ENCODE peak calls at places on chromosomes 13 and 19, in six cellular contexts. W is cardiac fibroblast; C is Panc1; Z is neural crest cell; E is fibroblast of mammary gland; S is CD8-positive, alpha-beta T cell. J is an unnamed sample.

GRCh38 chr19:34254552-34255432 is at the start of gene GARRE1:
- DNase-seq in S (peak), W (peak), Z (peak), C (no peak), E (no peak), J (peak)

GRCh38 chr13:72004975-72005374 is 138.0 kb upstream of the DACH1 start:
- DNase-seq in E (peak), Z (no peak), S (no peak), W (peak), C (no peak), J (no peak)

GRCh38 chr13:84917252-84917878 is 881.9 kb downstream of the SLITRK6 start:
- DNase-seq in S (no peak), E (peak), C (no peak), W (peak), Z (no peak), J (peak)

GRCh38 chr13:28492527-28493367 is 2.2 kb downstream of the FLT1 start:
- DNase-seq in E (no peak), W (no peak), S (peak), C (no peak), Z (no peak), J (no peak)

GRCh38 chr13:34412295-34412694 is 529.8 kb upstream of the NBEA start:
- DNase-seq in E (no peak), W (no peak), C (no peak), S (no peak), Z (no peak), J (no peak)

GRCh38 chr19:16330368-16330801 is 5.8 kb downstream of the KLF2 start:
- DNase-seq in C (peak), Z (no peak), E (peak), W (peak), S (peak), J (peak)

GRCh38 chr13:74070065-74070464 is 64.1 kb downstream of the KLF12 start:
- DNase-seq in C (no peak), W (no peak), Z (no peak), S (no peak), E (no peak), J (no peak)

GRCh38 chr13:98447881-98448641 is 128.8 kb downstream of the STK24 start:
- DNase-seq in E (peak), W (peak), S (no peak), C (no peak), Z (peak), J (peak)

GRCh38 chr19:16447015-16447384 is 24.8 kb downstream of the EPS15L1 start:
- DNase-seq in W (peak), E (peak), Z (no peak), S (peak), C (no peak), J (peak)

GRCh38 chr13:49995535-49996165 is 1.2 kb upstream of the TRIM13 start:
- DNase-seq in W (peak), Z (no peak), C (no peak), S (no peak), E (peak), J (no peak)

GRCh38 chr13:32045963-32046785 is 14.6 kb downstream of the FRY start:
- DNase-seq in C (no peak), S (no peak), W (peak), Z (no peak), E (peak), J (no peak)

GRCh38 chr19:49746206-49746958 is 16.7 kb downstream of the TSKS start:
- DNase-seq in W (peak), C (no peak), S (no peak), Z (peak), E (peak), J (no peak)

GRCh38 chr19:4676955-4677731 is 7.0 kb upstream of the MYDGF start:
- DNase-seq in W (peak), Z (peak), E (peak), S (no peak), C (no peak), J (no peak)

GRCh38 chr13:44103721-44104490 is 224.2 kb downstream of the LACC1 start:
- DNase-seq in S (no peak), C (no peak), Z (no peak), W (no peak), E (no peak), J (no peak)

DNA sequence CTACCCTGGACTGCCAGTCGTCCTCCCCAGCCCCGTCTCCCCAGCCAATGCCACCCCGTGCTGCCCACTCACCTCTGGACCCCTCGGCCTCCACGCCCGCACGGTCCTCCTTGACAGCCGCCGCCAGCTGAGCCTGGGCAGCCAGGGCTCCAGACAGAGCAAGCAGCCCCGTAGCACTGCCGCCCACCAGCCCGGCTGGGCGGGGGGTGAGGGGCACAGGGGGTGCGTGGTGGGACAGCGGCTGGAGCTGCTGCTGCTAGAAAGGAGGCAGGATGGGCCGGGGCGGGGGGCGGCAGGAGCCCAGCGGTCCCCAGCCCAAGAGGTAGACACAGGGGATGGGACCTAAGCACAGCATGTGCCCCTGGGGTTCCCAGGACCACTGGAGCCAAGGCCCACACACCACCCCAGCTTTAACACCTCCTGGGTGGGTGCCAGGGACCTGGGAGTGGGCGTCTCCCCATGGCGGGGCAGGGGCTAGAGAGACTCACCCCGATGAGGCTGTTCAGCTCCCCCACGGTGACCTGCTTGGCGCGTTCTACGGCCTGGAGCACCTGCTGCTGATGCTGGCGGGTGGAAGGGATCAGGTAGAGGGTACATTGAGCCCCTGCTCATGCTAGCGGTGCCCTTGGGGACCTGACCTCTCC is 9.7 kb downstream of the TLE2 start:
- DNase-seq in C (no peak), Z (no peak), S (no peak), W (no peak), E (no peak), J (no peak)
- TF ChIP-seq CTCF in C (no peak), Z (no peak), S (no peak), W (no peak), E (no peak), J (no peak)

GRCh38 chr13:87998081-87998480 is 326.9 kb downstream of the SLITRK5 start:
- DNase-seq in Z (no peak), E (no peak), W (no peak), C (no peak), S (no peak), J (no peak)

GRCh38 chr13:87999791-88000190 is 328.6 kb downstream of the SLITRK5 start:
- DNase-seq in Z (no peak), W (no peak), E (peak), S (no peak), C (no peak), J (no peak)

GRCh38 chr13:87999141-87999765 is 328.1 kb downstream of the SLITRK5 start:
- DNase-seq in W (no peak), C (no peak), Z (no peak), S (no peak), E (peak), J (no peak)

GRCh38 chr13:88000787-88001186 is 329.6 kb downstream of the SLITRK5 start:
- DNase-seq in E (no peak), Z (no peak), W (no peak), S (no peak), C (no peak), J (no peak)

DNA sequence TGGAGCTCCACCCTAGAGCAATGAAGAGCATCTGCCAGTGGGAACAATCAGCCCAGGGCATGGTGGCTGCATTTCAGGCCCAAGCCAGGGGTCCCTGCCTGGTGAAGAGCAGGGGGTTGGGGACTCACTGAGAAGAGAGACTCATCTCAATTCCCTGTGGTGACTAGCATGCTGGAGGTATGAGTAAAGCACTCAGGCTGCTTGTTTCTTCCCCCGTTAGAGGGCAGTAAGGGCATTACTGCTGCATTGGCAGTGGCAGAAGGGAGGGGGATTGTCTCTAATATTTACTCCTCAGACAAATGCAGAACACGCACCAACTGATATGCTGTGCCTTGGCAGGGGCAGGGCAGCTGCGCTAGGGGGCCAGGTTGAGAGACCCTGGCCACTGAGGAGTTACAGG is 329.1 kb downstream of the SLITRK5 start:
- DNase-seq in C (no peak), W (no peak), Z (no peak), E (peak), S (no peak), J (no peak)
- TF ChIP-seq CTCF in C (peak), W (no peak), Z (no peak), E (peak), S (no peak), J (no peak)

GRCh38 chr19:12945479-12946091 is at the start of gene RAD23A:
- DNase-seq in S (peak), C (peak), W (peak), E (peak), Z (peak), J (peak)
- TF ChIP-seq CTCF in S (no peak), C (no peak), W (no peak), E (no peak), Z (no peak), J (no peak)

GRCh38 chr13:54185101-54185500 is 1156.5 kb downstream of the OLFM4 start:
- DNase-seq in W (no peak), Z (no peak), S (no peak), E (no peak), C (no peak), J (no peak)

GRCh38 chr13:54187461-54187860 is 1158.8 kb downstream of the OLFM4 start:
- DNase-seq in E (no peak), C (no peak), S (no peak), W (no peak), Z (no peak), J (no peak)

GRCh38 chr13:54184576-54184975 is 1156.0 kb downstream of the OLFM4 start:
- DNase-seq in W (no peak), C (no peak), E (no peak), S (no peak), Z (no peak), J (no peak)

GRCh38 chr13:54183728-54184127 is 1155.1 kb downstream of the OLFM4 start:
- DNase-seq in C (no peak), E (no peak), W (no peak), Z (no peak), S (no peak), J (no peak)

GRCh38 chr13:54185785-54186184 is 1157.2 kb downstream of the OLFM4 start:
- DNase-seq in W (no peak), S (no peak), Z (no peak), C (no peak), E (no peak), J (no peak)
- TF ChIP-seq CTCF in W (no peak), S (no peak), Z (peak), C (no peak), E (no peak), J (no peak)

GRCh38 chr13:79405831-79406596 is at the start of gene RBM26:
- DNase-seq in E (peak), S (peak), Z (peak), W (peak), C (peak), J (peak)
- TF ChIP-seq CTCF in E (peak), S (peak), Z (no peak), W (no peak), C (no peak), J (no peak)